ENCODE peak calls at places on chromosome 19, in nine cellular contexts. L, X, R, O, I, E, W, G and A are unnamed samples.
A peak's percentile ranks its signal among the peaks of the same experiment; 100 is the strongest.

GRCh38 chr19:6664916-6665315 is 5.0 kb downstream of the TNFSF14 start:
- DNase-seq in L (no peak), X (no peak), R (no peak), O (no peak), I (no peak), E (no peak), W (no peak), G (no peak), A (no peak)

GRCh38 chr19:6828698-6829633 is 56.5 kb downstream of the VAV1 start:
- DNase-seq in L (no peak), X (no peak), R (no peak), O (peak; percentile 36), I (peak; percentile 11), E (peak; percentile 12), W (peak; percentile 81), G (peak; percentile 61), A (no peak)

GRCh38 chr19:4208385-4209094 is 20.8 kb upstream of the EBI3 start:
- DNase-seq in L (peak; percentile 37), X (no peak), R (no peak), O (peak; percentile 56), I (no peak), E (no peak), W (peak; percentile 50), G (no peak), A (peak; percentile 24)

GRCh38 chr19:5141278-5141925 is 172.5 kb downstream of the KDM4B start:
- DNase-seq in L (no peak), X (no peak), R (no peak), O (peak; percentile 70), I (no peak), E (no peak), W (no peak), G (no peak), A (no peak)

GRCh38 chr19:48737360-48737998 is 2.9 kb downstream of the RASIP1 start:
- DNase-seq in L (no peak), X (no peak), R (no peak), O (no peak), I (no peak), E (no peak), W (no peak), G (no peak), A (no peak)

GRCh38 chr19:49362926-49363264 is 679 bp upstream of the TEAD2 start:
- DNase-seq in L (no peak), X (no peak), R (no peak), O (no peak), I (no peak), E (no peak), W (no peak), G (no peak), A (no peak)

GRCh38 chr19:7658219-7658686 is 10.6 kb upstream of the RETN start:
- DNase-seq in L (peak; percentile 13), X (no peak), R (no peak), O (no peak), I (no peak), E (no peak), W (no peak), G (peak; percentile 88), A (no peak)

GRCh38 chr19:46016426-46017094 is 6.3 kb downstream of the PGLYRP1 start:
- DNase-seq in L (peak; percentile 65), X (peak; percentile 54), R (no peak), O (peak; percentile 83), I (peak; percentile 73), E (peak; percentile 78), W (peak; percentile 76), G (peak; percentile 87), A (no peak)

GRCh38 chr19:4575978-4576933 is 16.8 kb upstream of the SEMA6B start:
- DNase-seq in L (peak; percentile 65), X (no peak), R (no peak), O (peak; percentile 44), I (peak; percentile 66), E (peak; percentile 59), W (peak; percentile 68), G (peak; percentile 74), A (no peak)

GRCh38 chr19:13117772-13118423 is at the start of gene NACC1:
- DNase-seq in L (peak; percentile 86), X (peak; percentile 78), R (peak; percentile 22), O (peak; percentile 91), I (peak; percentile 90), E (peak; percentile 87), W (peak; percentile 95), G (peak; percentile 97), A (peak; percentile 57)

GRCh38 chr19:45276284-45276687 is 25.2 kb downstream of the MARK4 start:
- DNase-seq in L (no peak), X (no peak), R (no peak), O (no peak), I (no peak), E (no peak), W (no peak), G (no peak), A (no peak)

GRCh38 chr19:16536130-16536529 is 6.1 kb downstream of the CHERP start:
- DNase-seq in L (no peak), X (no peak), R (no peak), O (no peak), I (no peak), E (no peak), W (no peak), G (no peak), A (no peak)

GRCh38 chr19:13668964-13669363 is 95.4 kb upstream of the MRI1 start:
- DNase-seq in L (no peak), X (no peak), R (no peak), O (no peak), I (no peak), E (no peak), W (no peak), G (no peak), A (no peak)

GRCh38 chr19:5039642-5040543 is 71.0 kb downstream of the KDM4B start:
- DNase-seq in L (no peak), X (no peak), R (no peak), O (no peak), I (no peak), E (no peak), W (no peak), G (no peak), A (no peak)

GRCh38 chr19:20077791-20078463 is at the start of gene ZNF90:
- DNase-seq in L (peak; percentile 27), X (peak; percentile 68), R (peak; percentile 90), O (peak; percentile 98), I (peak; percentile 67), E (peak; percentile 80), W (no peak), G (peak; percentile 23), A (peak; percentile 96)

GRCh38 chr19:42345191-42345812 is 19.9 kb downstream of the MEGF8 start:
- DNase-seq in L (peak; percentile 48), X (no peak), R (no peak), O (no peak), I (no peak), E (no peak), W (no peak), G (no peak), A (no peak)

GRCh38 chr19:34366670-34367423 is 1.9 kb downstream of the GPI start:
- DNase-seq in L (no peak), X (no peak), R (no peak), O (peak; percentile 46), I (no peak), E (no peak), W (no peak), G (no peak), A (no peak)

GRCh38 chr19:39083983-39084731 is at the start of gene ACP7:
- DNase-seq in L (no peak), X (no peak), R (no peak), O (no peak), I (peak; percentile 3), E (peak; percentile 11), W (peak; percentile 32), G (no peak), A (no peak)

GRCh38 chr19:13847033-13847899 is 29.7 kb upstream of the NANOS3 start:
- DNase-seq in L (peak; percentile 89), X (peak; percentile 67), R (no peak), O (peak; percentile 89), I (peak; percentile 80), E (peak; percentile 93), W (peak; percentile 94), G (peak; percentile 70), A (peak; percentile 90)

GRCh38 chr19:45999653-46000121 is 4.4 kb downstream of the CCDC61 start:
- DNase-seq in L (no peak), X (peak; percentile 47), R (no peak), O (peak; percentile 42), I (no peak), E (no peak), W (no peak), G (no peak), A (no peak)

GRCh38 chr19:11481777-11482383 is 1.0 kb upstream of the ELAVL3 start:
- DNase-seq in L (peak; percentile 76), X (peak; percentile 94), R (peak; percentile 41), O (peak; percentile 86), I (peak; percentile 72), E (peak; percentile 44), W (peak; percentile 86), G (peak; percentile 88), A (peak; percentile 55)

GRCh38 chr19:8571006-8571411 is 6.2 kb downstream of the MYO1F start:
- DNase-seq in L (peak; percentile 62), X (peak; percentile 17), R (no peak), O (no peak), I (no peak), E (peak; percentile 43), W (peak; percentile 87), G (no peak), A (no peak)

GRCh38 chr19:36819130-36819630 is 19.0 kb downstream of the ZNF790 start:
- DNase-seq in L (no peak), X (no peak), R (no peak), O (no peak), I (no peak), E (no peak), W (no peak), G (no peak), A (no peak)

GRCh38 chr19:47380559-47380958 is 31.4 kb downstream of the DHX34 start:
- DNase-seq in L (no peak), X (no peak), R (no peak), O (no peak), I (no peak), E (no peak), W (no peak), G (no peak), A (no peak)

GRCh38 chr19:10724573-10725071 is 6.7 kb downstream of the DNM2 start:
- DNase-seq in L (no peak), X (no peak), R (no peak), O (no peak), I (no peak), E (no peak), W (no peak), G (no peak), A (no peak)